ENCODE peak calls at places on chromosomes 4 and X, in seven cellular contexts. Q is A549, K is H1, N is IMR-90, H is SK-N-SH, D is GM12878, W is HepG2. G is an unnamed sample.

GRCh38 chr4:53682908-53683307 is 91.6 kb upstream of the LNX1 start:
- DNase-seq in Q (no peak), K (no peak), N (no peak), H (no peak), D (no peak), W (no peak), G (no peak)

GRCh38 chr4:48602222-48602621 is 112.2 kb downstream of the ZAR1 start:
- DNase-seq in Q (no peak), K (no peak), N (peak), H (no peak), D (no peak), W (no peak), G (no peak)

GRCh38 chr4:52248836-52249235 is 197.7 kb downstream of the SPATA18 start:
- DNase-seq in Q (no peak), K (no peak), N (no peak), H (no peak), D (no peak), W (no peak), G (no peak)

GRCh38 chr4:69995526-69996016 is at the start of gene STATH:
- DNase-seq in Q (no peak), K (no peak), N (no peak), H (no peak), D (no peak), W (no peak), G (no peak)

GRCh38 chrX:23699636-23700194 is 32.4 kb downstream of the PRDX4 start:
- DNase-seq in Q (no peak), K (no peak), N (peak), H (no peak), D (no peak), W (no peak), G (peak)

GRCh38 chr4:112358952-112359749 is 62.0 kb downstream of the ALPK1 start:
- DNase-seq in Q (no peak), K (no peak), N (no peak), H (no peak), D (no peak), W (no peak), G (no peak)

GRCh38 chrX:119826399-119826959 is 26.3 kb downstream of the UPF3B start:
- DNase-seq in Q (no peak), K (no peak), N (peak), H (no peak), D (no peak), W (peak), G (no peak)

GRCh38 chr4:165505991-165506779 is 127.4 kb downstream of the CPE start:
- DNase-seq in Q (no peak), K (no peak), N (peak), H (no peak), D (no peak), W (peak), G (no peak)

GRCh38 chr4:184163813-184164212 is 53.9 kb downstream of the ENPP6 start:
- DNase-seq in Q (peak), K (no peak), N (peak), H (peak), D (no peak), W (peak), G (peak)

GRCh38 chr4:67871867-67872266 is 11.9 kb downstream of the TMPRSS11D start:
- DNase-seq in Q (peak), K (no peak), N (peak), H (peak), D (no peak), W (peak), G (no peak)

GRCh38 chr4:20681263-20681662 is 19.0 kb upstream of the PACRGL start:
- DNase-seq in Q (no peak), K (no peak), N (no peak), H (no peak), D (no peak), W (no peak), G (no peak)

GRCh38 chrX:41932885-41933284 is 9.5 kb upstream of the CASK start:
- DNase-seq in Q (no peak), K (no peak), N (no peak), H (no peak), D (no peak), W (no peak), G (no peak)

GRCh38 chr4:24657768-24658617 is 73.6 kb upstream of the DHX15 start:
- DNase-seq in Q (peak), K (no peak), N (peak), H (no peak), D (peak), W (peak), G (no peak)

GRCh38 chr4:185115827-185116232 is 27.2 kb upstream of the SLC25A4 start:
- DNase-seq in Q (peak), K (no peak), N (peak), H (peak), D (no peak), W (peak), G (peak)

GRCh38 chr4:152273343-152273742 is 262.5 kb downstream of the FBXW7 start:
- DNase-seq in Q (no peak), K (no peak), N (peak), H (no peak), D (no peak), W (no peak), G (no peak)

GRCh38 chrX:22206781-22207180 is 65.9 kb upstream of the CBLL2 start:
- DNase-seq in Q (no peak), K (no peak), N (no peak), H (no peak), D (no peak), W (no peak), G (no peak)

GRCh38 chr4:165834116-165834515 is 38.9 kb upstream of the TLL1 start:
- DNase-seq in Q (no peak), K (no peak), N (no peak), H (no peak), D (no peak), W (no peak), G (no peak)

GRCh38 chr4:55378617-55379467 is 16.9 kb upstream of the TMEM165 start:
- DNase-seq in Q (peak), K (no peak), N (no peak), H (no peak), D (no peak), W (no peak), G (no peak)

GRCh38 chr4:142500966-142501365 is 345.1 kb downstream of the INPP4B start:
- DNase-seq in Q (no peak), K (no peak), N (no peak), H (no peak), D (no peak), W (no peak), G (no peak)

GRCh38 chrX:18390941-18391538 is 34.4 kb upstream of the CDKL5 start:
- DNase-seq in Q (peak), K (no peak), N (peak), H (peak), D (peak), W (peak), G (peak)

GRCh38 chr4:33390977-33391376 is 2670.8 kb downstream of the PCDH7 start:
- DNase-seq in Q (no peak), K (no peak), N (no peak), H (no peak), D (no peak), W (no peak), G (no peak)

GRCh38 chr4:22190855-22191254 is 242.3 kb upstream of the KCNIP4 start:
- DNase-seq in Q (no peak), K (no peak), N (peak), H (no peak), D (no peak), W (no peak), G (no peak)

GRCh38 chr4:59339631-59340030 is 1860.5 kb upstream of the ADGRL3 start:
- DNase-seq in Q (no peak), K (no peak), N (no peak), H (no peak), D (no peak), W (no peak), G (no peak)

GRCh38 chr4:152937535-152938236 is 1.6 kb downstream of the FHDC1 start:
- DNase-seq in Q (peak), K (no peak), N (peak), H (peak), D (no peak), W (no peak), G (peak)

GRCh38 chr4:2937146-2937857 is 25.9 kb downstream of the NOP14 start:
- DNase-seq in Q (peak), K (no peak), N (no peak), H (no peak), D (peak), W (peak), G (no peak)

GRCh38 chr4:25760518-25761157 is 102.2 kb downstream of the SEL1L3 start:
- DNase-seq in Q (no peak), K (no peak), N (peak), H (no peak), D (no peak), W (no peak), G (no peak)

GRCh38 chr4:138673053-138673452 is 342.5 kb upstream of the NOCT start:
- DNase-seq in Q (no peak), K (no peak), N (peak), H (no peak), D (no peak), W (peak), G (no peak)

GRCh38 chr4:109764376-109764775 is 34.5 kb upstream of the PLA2G12A start:
- DNase-seq in Q (no peak), K (no peak), N (no peak), H (no peak), D (no peak), W (no peak), G (no peak)

GRCh38 chr4:47836655-47837581 is 949 bp downstream of the CORIN start:
- DNase-seq in Q (peak), K (peak), N (peak), H (peak), D (no peak), W (peak), G (peak)

GRCh38 chrX:144586756-144587155 is 660.5 kb upstream of the SPANXN1 start:
- DNase-seq in Q (no peak), K (no peak), N (no peak), H (no peak), D (no peak), W (no peak), G (no peak)
- TF ChIP-seq RFX5 in Q (no peak), K (no peak), N (no peak), H (no peak), D (no peak), W (no peak), G (no peak)

GRCh38 chrX:154718607-154719006 is 32.3 kb downstream of the GAB3 start:
- DNase-seq in Q (no peak), K (no peak), N (no peak), H (no peak), D (no peak), W (no peak), G (no peak)

GRCh38 chrX:154717824-154718223 is 33.1 kb downstream of the GAB3 start:
- DNase-seq in Q (no peak), K (no peak), N (peak), H (peak), D (no peak), W (no peak), G (peak)

GRCh38 chrX:154721155-154721554 is 29.7 kb downstream of the GAB3 start:
- DNase-seq in Q (no peak), K (no peak), N (no peak), H (no peak), D (no peak), W (no peak), G (no peak)

GRCh38 chrX:154719132-154719675 is 31.7 kb downstream of the GAB3 start:
- DNase-seq in Q (no peak), K (no peak), N (peak), H (no peak), D (no peak), W (no peak), G (no peak)

DNA sequence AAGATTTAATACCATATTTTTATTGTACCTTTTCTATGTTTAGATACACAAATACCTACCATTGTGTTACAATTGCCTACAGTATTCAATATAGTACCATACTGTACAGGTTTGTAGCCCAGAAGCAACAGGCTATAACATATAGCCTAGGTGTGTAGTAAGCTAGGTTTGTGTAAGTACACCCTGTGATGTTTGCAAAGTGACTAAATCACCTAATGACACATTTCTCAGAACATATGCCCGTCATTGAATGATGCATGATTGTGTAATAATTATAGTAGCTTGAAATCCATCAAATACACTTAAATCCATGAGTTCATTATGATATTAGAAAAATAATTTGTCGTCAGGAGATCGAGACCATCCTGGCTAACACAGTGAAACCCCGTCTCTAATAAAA is 30.8 kb downstream of the GAB3 start:
- DNase-seq in Q (no peak), K (no peak), N (no peak), H (no peak), D (no peak), W (no peak), G (no peak)
- TF ChIP-seq RFX5 in Q (no peak), K (no peak), N (no peak), H (no peak), D (no peak), W (no peak), G (no peak)

DNA sequence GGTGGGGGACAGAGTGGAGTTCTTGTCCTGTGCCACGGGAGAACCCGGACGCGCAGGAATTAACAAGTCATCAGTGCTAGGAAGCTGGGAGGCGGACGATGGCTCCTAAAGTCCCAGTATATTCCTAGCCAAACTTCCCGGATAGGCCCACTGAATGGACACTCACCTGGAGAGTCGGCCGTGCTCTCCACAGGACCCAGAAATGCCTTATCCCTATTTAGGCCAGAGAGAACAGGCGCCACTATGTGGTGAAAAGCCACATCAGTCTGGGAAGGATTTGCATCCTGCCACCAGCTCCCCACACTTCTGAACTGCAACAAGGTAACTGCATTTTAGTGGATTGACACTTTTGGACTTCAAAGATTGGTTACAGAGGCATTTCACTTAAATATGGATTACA is 1.1 kb downstream of the CFAP299 start:
- DNase-seq in Q (peak), K (no peak), N (peak), H (peak), D (no peak), W (peak), G (peak)
- TF ChIP-seq RFX5 in Q (no peak), K (no peak), N (no peak), H (no peak), D (no peak), W (no peak), G (no peak)

GRCh38 chr4:94442251-94442650 is 9.5 kb upstream of the PDLIM5 start:
- DNase-seq in Q (no peak), K (no peak), N (no peak), H (no peak), D (no peak), W (no peak), G (no peak)
- TF ChIP-seq RFX5 in Q (no peak), K (no peak), N (no peak), H (no peak), D (no peak), W (no peak), G (no peak)

DNA sequence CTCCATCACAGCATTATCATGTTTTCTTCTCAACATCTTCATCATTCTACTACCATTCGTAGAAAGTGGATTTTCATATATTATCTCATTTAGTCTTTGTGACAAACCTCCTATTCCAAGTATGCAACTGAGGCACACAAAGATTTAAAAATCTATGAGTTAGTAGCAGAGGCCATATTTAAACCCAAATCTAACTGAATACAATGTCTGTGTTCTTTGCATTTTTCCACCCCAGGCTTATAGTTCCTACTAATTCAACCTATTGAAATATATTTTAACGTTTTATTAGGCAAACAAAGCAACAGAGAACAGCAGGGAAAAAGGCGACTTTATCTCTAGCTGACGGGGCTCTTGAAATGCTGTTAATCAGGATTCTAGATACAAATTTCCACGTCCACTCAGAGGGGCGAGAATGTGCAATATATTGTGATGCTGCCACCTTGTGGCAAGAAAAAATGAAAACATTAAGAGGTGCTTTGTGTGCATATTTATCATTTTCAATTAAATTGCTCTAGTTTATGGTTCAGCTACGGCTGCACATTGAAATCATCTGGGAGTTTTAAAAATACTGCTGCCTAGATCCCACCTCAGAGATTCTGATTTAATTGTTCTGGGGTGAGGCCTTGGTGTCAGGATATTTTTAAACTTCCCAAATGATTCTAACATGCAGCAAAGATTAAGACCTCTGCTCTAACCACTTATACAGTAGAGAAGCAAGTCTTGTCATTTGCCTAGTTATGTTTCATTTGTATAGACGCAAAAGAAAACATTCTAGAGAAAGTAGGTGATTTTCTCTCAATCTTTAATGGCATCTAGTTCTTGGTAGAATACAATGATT is 315.9 kb downstream of the MAPK10 start:
- DNase-seq in Q (peak), K (no peak), N (peak), H (peak), D (no peak), W (peak), G (peak)
- TF ChIP-seq RFX5 in Q (no peak), K (no peak), N (no peak), H (no peak), D (no peak), W (no peak), G (no peak)

GRCh38 chrX:57528670-57529255 is 63.0 kb upstream of the ZXDB start:
- DNase-seq in Q (peak), K (no peak), N (peak), H (no peak), D (no peak), W (peak), G (no peak)
- TF ChIP-seq RFX5 in Q (no peak), K (no peak), N (no peak), H (no peak), D (no peak), W (no peak), G (no peak)

GRCh38 chrX:69357293-69357692 is 146.8 kb upstream of the NALF2 start:
- DNase-seq in Q (no peak), K (no peak), N (no peak), H (no peak), D (no peak), W (no peak), G (no peak)
- TF ChIP-seq RFX5 in Q (no peak), K (no peak), N (no peak), H (no peak), D (no peak), W (no peak), G (no peak)

DNA sequence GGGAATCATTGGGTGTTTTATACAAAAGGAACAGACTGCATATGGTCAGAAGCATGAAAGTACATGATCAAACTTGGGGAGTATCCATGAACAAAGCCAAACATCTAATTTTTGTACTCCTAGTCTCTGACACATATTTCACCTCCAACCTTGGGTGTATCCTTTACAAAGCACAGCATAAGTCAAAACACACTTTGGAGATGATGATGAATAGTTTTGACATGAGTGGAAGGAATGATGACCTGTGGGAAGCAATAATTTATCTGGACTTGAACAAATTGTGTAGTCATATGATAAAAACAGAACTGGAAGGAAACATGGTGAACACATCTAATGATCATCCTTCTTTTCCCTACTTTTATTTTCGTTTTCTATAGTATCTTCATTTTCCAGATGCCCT is 108.7 kb upstream of the PLS3 start:
- DNase-seq in Q (no peak), K (no peak), N (no peak), H (no peak), D (no peak), W (no peak), G (no peak)
- TF ChIP-seq RFX5 in Q (no peak), K (no peak), N (no peak), H (no peak), D (no peak), W (no peak), G (no peak)

GRCh38 chrX:55908685-55909212 is 191.2 kb downstream of the RRAGB start:
- DNase-seq in Q (peak), K (no peak), N (no peak), H (no peak), D (no peak), W (no peak), G (no peak)

DNA sequence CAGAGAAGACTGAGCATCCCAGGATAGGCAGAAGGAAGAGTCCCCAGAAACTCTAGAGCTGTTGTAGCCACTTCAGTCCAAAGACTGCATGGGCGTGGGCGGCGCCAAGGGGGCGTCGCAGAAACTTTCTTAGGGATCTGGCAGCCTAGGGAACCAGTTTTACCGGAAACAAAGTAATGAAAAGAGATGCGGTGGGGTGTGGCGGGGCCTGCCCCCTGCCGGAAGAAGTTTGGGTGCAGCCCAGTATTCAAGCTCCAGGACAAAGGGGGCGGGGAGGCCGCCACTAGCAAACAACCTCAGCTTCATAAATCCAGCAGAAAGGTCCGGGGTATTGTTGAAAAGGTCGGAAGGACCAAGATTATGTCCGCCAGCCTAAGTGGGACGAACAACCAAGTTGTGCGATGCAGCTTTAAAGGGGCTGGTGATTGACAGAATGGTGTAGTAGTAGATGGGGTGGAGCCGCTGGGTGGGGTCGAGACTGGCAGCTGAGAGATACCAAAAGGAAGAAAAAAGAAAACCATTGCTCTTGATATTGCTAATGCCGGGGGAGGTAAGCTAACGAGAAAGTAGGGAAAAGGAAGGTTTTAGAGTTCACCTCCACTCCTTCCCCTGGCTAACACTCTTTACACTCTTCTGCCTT is 190.5 kb downstream of the RRAGB start:
- DNase-seq in Q (peak), K (peak), N (no peak), H (no peak), D (no peak), W (no peak), G (peak)
- TF ChIP-seq RFX5 in Q (no peak), K (no peak), N (no peak), H (no peak), D (no peak), W (no peak), G (no peak)

DNA sequence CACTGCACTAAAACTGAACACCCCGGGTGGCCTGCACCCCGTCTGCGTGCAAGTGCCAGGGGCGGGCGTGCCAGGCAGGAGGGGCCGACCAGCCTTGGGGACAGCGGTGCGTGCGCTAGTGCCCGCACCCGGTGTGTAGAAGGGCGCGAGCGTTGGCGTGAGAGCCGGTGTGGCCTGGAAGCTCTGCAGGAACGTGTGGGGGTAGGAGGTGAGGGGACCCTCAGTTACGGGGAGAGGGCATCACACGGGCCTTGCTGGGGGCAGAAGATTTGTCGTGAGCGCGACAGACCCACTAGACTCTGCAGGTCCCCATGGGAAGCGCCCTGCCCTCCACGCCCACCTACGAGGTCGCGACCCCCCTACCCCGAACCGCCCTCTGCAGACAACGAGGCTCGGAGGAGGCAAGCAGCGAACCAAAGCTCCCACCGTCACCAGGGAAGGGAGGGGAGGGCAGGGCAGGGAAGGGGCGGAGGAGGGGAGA is 105.8 kb downstream of the FAM53A start:
- DNase-seq in Q (no peak), K (no peak), N (no peak), H (no peak), D (no peak), W (no peak), G (no peak)
- TF ChIP-seq RFX5 in Q (no peak), K (no peak), N (no peak), H (no peak), D (no peak), W (no peak), G (no peak)